ENCODE peak calls at places on chromosomes 5 and 9, in five cellular contexts. U, P, Y, D and M are unnamed samples.

GRCh38 chr5:37658440-37658839 is 181.4 kb downstream of the GDNF start:
- DNase-seq in U (no peak), P (no peak), Y (no peak), D (peak), M (no peak)

GRCh38 chr9:125867752-125868400 is 120.7 kb downstream of the PBX3 start:
- DNase-seq in U (no peak), P (no peak), Y (no peak), D (no peak), M (no peak)

GRCh38 chr5:126422994-126423788 is at the start of gene GRAMD2B:
- DNase-seq in U (peak), P (peak), Y (peak), D (peak), M (no peak)

GRCh38 chr9:14106699-14107098 is 207.2 kb downstream of the NFIB start:
- DNase-seq in U (no peak), P (no peak), Y (no peak), D (no peak), M (no peak)

GRCh38 chr5:180606215-180606785 is 15.0 kb upstream of the SCGB3A1 start:
- DNase-seq in U (no peak), P (no peak), Y (no peak), D (no peak), M (no peak)

GRCh38 chr9:110620726-110621125 is 41.2 kb upstream of the SVEP1 start:
- DNase-seq in U (no peak), P (no peak), Y (no peak), D (no peak), M (no peak)

GRCh38 chr5:142118421-142118686 is 9.8 kb downstream of the NDFIP1 start:
- DNase-seq in U (no peak), P (no peak), Y (no peak), D (no peak), M (no peak)

GRCh38 chr5:32760091-32760509 is 49.0 kb downstream of the NPR3 start:
- DNase-seq in U (no peak), P (no peak), Y (no peak), D (peak), M (no peak)

GRCh38 chr9:15606667-15607472 is 54.0 kb downstream of the CCDC171 start:
- DNase-seq in U (no peak), P (no peak), Y (no peak), D (peak), M (peak)

GRCh38 chr5:171388816-171389168 is 1.1 kb downstream of the NPM1 start:
- DNase-seq in U (no peak), P (no peak), Y (no peak), D (no peak), M (no peak)

GRCh38 chr9:278651-279050 is 64.0 kb downstream of the DOCK8 start:
- DNase-seq in U (no peak), P (no peak), Y (no peak), D (no peak), M (no peak)

GRCh38 chr5:172972557-172972956 is 11.0 kb upstream of the ATP6V0E1 start:
- DNase-seq in U (no peak), P (no peak), Y (no peak), D (no peak), M (no peak)

GRCh38 chr5:127389616-127390015 is 99.0 kb downstream of the MEGF10 start:
- DNase-seq in U (no peak), P (no peak), Y (no peak), D (no peak), M (no peak)

GRCh38 chr9:114339130-114339908 is 9.7 kb downstream of the ORM2 start:
- DNase-seq in U (peak), P (peak), Y (peak), D (peak), M (peak)

GRCh38 chr5:181052526-181052927 is 12.5 kb downstream of the BTNL9 start:
- DNase-seq in U (peak), P (no peak), Y (no peak), D (no peak), M (no peak)

GRCh38 chr5:168365581-168366081 is 74.2 kb downstream of the WWC1 start:
- DNase-seq in U (peak), P (no peak), Y (no peak), D (peak), M (no peak)

DNA sequence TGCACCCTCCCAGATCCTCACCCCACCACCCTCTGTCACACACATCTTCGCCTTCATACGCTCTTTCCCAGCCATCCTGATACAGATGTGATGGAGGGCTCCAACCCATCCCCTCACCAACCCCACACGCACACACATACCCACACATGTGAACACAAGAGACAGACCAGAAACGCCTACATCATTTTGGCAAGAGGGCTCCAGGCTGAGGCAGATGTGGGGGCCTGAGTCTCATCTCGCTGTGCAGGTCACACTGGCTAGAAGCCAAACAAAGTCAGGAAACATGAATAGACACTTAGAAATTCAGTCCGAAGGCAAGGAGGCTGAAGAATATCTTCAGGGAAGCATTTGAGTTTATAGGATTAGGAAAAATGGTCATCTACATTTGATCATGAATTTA is 6.2 kb downstream of the PRDM12 start:
- DNase-seq in U (no peak), P (no peak), Y (no peak), D (no peak), M (no peak)
- TF ChIP-seq SUZ12 in U (no peak), P (no peak), Y (no peak), D (no peak), M (no peak)

GRCh38 chr9:101148344-101148743 is 119.8 kb downstream of the PLPPR1 start:
- DNase-seq in U (no peak), P (no peak), Y (peak), D (no peak), M (no peak)
- TF ChIP-seq SUZ12 in U (no peak), P (no peak), Y (no peak), D (no peak), M (no peak)

GRCh38 chr5:107669543-107670027 is 1.2 kb downstream of the EFNA5 start:
- DNase-seq in U (peak), P (no peak), Y (peak), D (no peak), M (no peak)

GRCh38 chr5:107668154-107668932 is 2.4 kb downstream of the EFNA5 start:
- DNase-seq in U (no peak), P (no peak), Y (no peak), D (no peak), M (no peak)

GRCh38 chr5:107670028-107670926 is 460 bp downstream of the EFNA5 start:
- DNase-seq in U (peak), P (no peak), Y (peak), D (no peak), M (no peak)

GRCh38 chr5:107670927-107671741 is at the start of gene EFNA5:
- DNase-seq in U (peak), P (no peak), Y (peak), D (no peak), M (no peak)

DNA sequence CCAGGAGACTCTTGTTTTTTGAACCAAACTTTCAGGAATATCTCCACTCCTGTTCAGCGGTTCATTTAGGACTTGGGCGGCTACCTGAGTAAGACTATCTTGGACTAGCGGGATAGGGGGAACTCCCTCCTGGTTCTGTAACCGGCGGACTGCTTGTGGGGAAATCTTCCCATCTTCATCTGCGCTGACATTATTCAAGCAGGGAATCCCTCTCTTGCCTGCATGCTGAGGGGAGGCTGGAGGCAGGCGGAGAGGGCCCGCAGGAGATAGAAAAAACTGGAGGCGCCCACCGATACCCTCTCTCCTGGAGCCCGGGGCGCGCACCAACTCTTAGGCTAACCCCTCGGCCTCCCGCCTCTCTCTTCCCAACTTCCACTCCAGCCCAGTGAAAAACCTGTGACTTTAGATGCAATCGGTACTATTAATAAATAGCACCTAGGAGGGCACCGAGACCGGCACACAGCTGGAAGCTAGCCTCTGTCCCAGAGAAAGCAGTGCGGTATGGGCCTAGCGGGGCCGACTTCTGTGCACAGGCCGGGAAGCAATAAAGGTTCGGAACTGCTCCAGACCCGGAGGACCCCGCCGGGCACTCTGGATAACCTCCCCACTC is 1.7 kb downstream of the EFNA5 start:
- DNase-seq in U (no peak), P (no peak), Y (peak), D (no peak), M (no peak)
- TF ChIP-seq SUZ12 in U (no peak), P (no peak), Y (no peak), D (no peak), M (no peak)

DNA sequence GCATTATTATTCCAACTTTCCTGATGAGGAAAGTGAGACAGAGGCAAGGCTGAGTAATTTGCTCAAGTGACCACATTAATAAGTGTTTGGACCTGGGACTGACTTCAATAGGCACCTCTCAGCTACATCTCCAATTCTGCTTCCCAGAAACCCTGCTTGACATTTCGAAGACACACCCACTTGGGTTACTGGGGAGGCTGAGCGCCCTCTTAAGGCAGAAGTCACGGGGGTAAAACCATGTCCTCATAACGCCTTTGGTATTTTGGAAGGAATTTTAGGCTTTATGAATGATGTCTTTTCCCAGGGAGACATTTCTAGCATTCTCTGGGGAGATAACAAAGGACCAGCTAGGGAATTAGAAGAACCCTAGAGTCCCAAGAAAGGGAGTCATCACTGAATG is 53.3 kb downstream of the TRPC7 start:
- DNase-seq in U (no peak), P (no peak), Y (no peak), D (no peak), M (no peak)
- TF ChIP-seq SUZ12 in U (no peak), P (no peak), Y (no peak), D (no peak), M (no peak)

DNA sequence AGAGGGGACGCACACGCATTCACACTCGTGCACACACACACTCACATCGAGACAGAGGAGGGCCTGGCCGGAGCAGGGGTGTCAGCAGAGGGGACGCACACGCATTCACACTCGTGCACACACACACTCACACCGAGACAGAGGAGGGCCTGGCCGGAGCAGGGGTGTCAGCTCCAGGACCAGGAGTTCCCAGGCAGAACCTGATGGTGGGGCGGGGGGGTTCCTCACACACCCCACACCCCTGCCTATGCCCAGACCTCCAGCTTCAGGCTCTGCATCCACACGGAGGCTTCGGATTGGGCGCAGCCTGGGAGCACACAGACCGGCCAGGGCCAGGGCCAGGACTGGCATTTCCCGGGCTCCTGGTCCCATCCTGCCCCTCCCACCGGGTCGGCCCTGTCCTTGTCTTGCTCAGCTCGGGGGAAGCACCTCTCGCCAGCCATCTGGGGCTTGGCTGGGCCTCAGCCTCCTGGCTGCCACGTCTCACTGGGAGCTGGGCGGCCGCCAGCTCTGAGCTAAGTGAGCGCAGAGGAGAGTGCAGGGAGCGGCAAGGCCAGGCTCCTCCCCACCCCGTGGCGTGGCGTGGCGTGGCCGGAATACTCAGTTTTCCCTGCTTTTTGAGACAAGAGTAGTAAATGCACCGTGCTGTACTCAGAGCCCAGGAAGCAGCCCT is 31.3 kb downstream of the ADAMTS2 start:
- DNase-seq in U (no peak), P (no peak), Y (no peak), D (no peak), M (no peak)
- TF ChIP-seq SUZ12 in U (no peak), P (no peak), Y (no peak), D (no peak), M (no peak)

GRCh38 chr5:111583761-111584203 is 71.4 kb upstream of the STARD4 start:
- DNase-seq in U (no peak), P (no peak), Y (no peak), D (no peak), M (no peak)

GRCh38 chr5:111585291-111585690 is 73.0 kb upstream of the STARD4 start:
- DNase-seq in U (no peak), P (no peak), Y (no peak), D (no peak), M (no peak)

GRCh38 chr5:111580956-111581355 is 68.6 kb upstream of the STARD4 start:
- DNase-seq in U (no peak), P (no peak), Y (no peak), D (no peak), M (no peak)

GRCh38 chr5:111584651-111585050 is 72.3 kb upstream of the STARD4 start:
- DNase-seq in U (no peak), P (no peak), Y (no peak), D (no peak), M (no peak)

GRCh38 chr5:111582962-111583669 is 70.8 kb upstream of the STARD4 start:
- DNase-seq in U (no peak), P (no peak), Y (no peak), D (no peak), M (no peak)
- TF ChIP-seq SUZ12 in U (no peak), P (no peak), Y (no peak), D (no peak), M (no peak)

GRCh38 chr5:130541617-130542221 is 623.3 kb downstream of the HINT1 start:
- DNase-seq in U (no peak), P (peak), Y (no peak), D (no peak), M (no peak)
- TF ChIP-seq SUZ12 in U (no peak), P (no peak), Y (no peak), D (no peak), M (no peak)

GRCh38 chr5:56262269-56262668 is 29.1 kb upstream of the ANKRD55 start:
- DNase-seq in U (no peak), P (no peak), Y (no peak), D (no peak), M (no peak)

GRCh38 chr5:56259002-56259511 is 25.9 kb upstream of the ANKRD55 start:
- DNase-seq in U (no peak), P (peak), Y (no peak), D (peak), M (no peak)

GRCh38 chr5:56270058-56270457 is 36.9 kb upstream of the ANKRD55 start:
- DNase-seq in U (no peak), P (peak), Y (no peak), D (peak), M (no peak)

GRCh38 chr5:56269216-56269927 is 36.2 kb upstream of the ANKRD55 start:
- DNase-seq in U (no peak), P (peak), Y (no peak), D (peak), M (peak)

DNA sequence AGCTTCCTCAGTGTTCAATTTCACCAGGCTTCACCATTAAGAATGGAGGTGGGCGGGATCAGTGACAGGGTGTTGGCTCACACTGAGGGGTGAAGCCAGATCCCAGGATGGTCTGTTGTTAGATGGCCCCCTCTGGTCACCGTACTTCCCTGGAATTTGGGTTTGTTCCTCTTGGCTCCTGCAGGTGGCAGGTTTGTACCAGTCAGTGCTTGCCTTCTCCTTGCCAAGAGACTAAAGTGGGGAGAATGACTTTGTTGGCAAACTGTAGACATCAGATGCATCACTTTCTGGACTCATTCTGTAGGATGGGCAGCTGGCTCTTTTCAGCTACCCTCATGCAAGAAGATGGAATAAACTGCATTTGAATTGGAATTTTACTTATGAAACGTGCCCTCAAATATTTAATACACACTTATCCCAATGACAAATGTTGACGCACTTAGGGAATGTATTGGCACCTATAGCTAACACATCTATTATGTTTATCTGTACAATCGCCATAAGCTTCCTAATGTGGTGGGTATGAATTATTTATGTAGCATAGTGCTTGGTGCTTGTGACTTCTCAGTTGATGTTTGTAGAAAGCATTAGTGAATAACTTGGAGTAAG is 31.4 kb upstream of the ANKRD55 start:
- DNase-seq in U (peak), P (no peak), Y (peak), D (peak), M (peak)
- TF ChIP-seq SUZ12 in U (no peak), P (no peak), Y (no peak), D (no peak), M (no peak)

DNA sequence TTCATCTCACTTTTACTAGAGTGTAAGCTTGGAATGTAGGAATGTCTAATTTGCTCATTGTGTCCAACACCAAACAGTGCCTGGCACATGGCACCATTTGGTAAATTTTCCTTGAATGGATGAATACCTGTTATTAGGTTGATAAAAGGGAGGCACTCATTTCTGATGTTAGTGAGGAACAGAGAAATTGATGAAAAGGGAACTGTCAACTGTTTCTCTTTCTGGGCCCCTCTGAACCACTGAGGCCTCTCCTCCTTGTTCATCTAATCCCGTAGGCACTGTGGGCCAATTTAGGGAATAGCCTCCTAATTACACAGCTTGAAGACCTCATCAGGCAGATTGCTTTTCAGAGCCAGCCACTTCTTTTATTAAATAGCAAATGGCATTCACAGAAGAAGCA is 22.5 kb downstream of the MRRF start:
- DNase-seq in U (no peak), P (no peak), Y (no peak), D (no peak), M (no peak)
- TF ChIP-seq SUZ12 in U (no peak), P (no peak), Y (no peak), D (no peak), M (no peak)